ENCODE peak calls at places on chromosome 17, in nine cellular contexts. One of them, this sample, is unnamed.

GRCh38 chr17:29469251-29469650 is 79.1 kb downstream of the TAOK1 start:
- DNase-seq in activated CD4-positive, alpha-beta T cell treated with anti-CD3 and anti-CD28 coated beads, Interleukin-2, amount 50 U/mL, for 1 hour: no peak
- DNase-seq in dermis blood vessel endothelial cell: no peak
- DNase-seq in NCI-H2171 treated with DMSO at 0.1 percent for 48 hours: no peak
- DNase-seq in hypothalamus: no peak
- DNase-seq in thoracic aorta: no peak
- DNase-seq in mesothelial cell of epicardium: no peak
- DNase-seq in HCEC 1CT: no peak
- DNase-seq in GM19239: no peak
- DNase-seq in this sample: no peak

GRCh38 chr17:36641331-36641876 is 40.0 kb downstream of the MRM1 start:
- DNase-seq in dermis blood vessel endothelial cell: no peak
- DNase-seq in GM19239: no peak
- DNase-seq in thoracic aorta: no peak
- DNase-seq in HCEC 1CT: no peak
- DNase-seq in hypothalamus: no peak
- DNase-seq in mesothelial cell of epicardium: no peak
- DNase-seq in NCI-H2171 treated with DMSO at 0.1 percent for 48 hours: no peak
- DNase-seq in activated CD4-positive, alpha-beta T cell treated with anti-CD3 and anti-CD28 coated beads, Interleukin-2, amount 50 U/mL, for 1 hour: no peak
- DNase-seq in this sample: no peak

GRCh38 chr17:8237175-8237574 is 10.7 kb downstream of the CTC1 start:
- DNase-seq in dermis blood vessel endothelial cell: no peak
- DNase-seq in hypothalamus: no peak
- DNase-seq in thoracic aorta: no peak
- DNase-seq in GM19239: no peak
- DNase-seq in NCI-H2171 treated with DMSO at 0.1 percent for 48 hours: peak; percentile 47
- DNase-seq in activated CD4-positive, alpha-beta T cell treated with anti-CD3 and anti-CD28 coated beads, Interleukin-2, amount 50 U/mL, for 1 hour: no peak
- DNase-seq in HCEC 1CT: no peak
- DNase-seq in mesothelial cell of epicardium: no peak
- DNase-seq in this sample: no peak

GRCh38 chr17:40452921-40453378 is 9.7 kb downstream of the IGFBP4 start:
- DNase-seq in NCI-H2171 treated with DMSO at 0.1 percent for 48 hours: no peak
- DNase-seq in dermis blood vessel endothelial cell: no peak
- DNase-seq in mesothelial cell of epicardium: no peak
- DNase-seq in thoracic aorta: no peak
- DNase-seq in HCEC 1CT: peak; percentile 59
- DNase-seq in activated CD4-positive, alpha-beta T cell treated with anti-CD3 and anti-CD28 coated beads, Interleukin-2, amount 50 U/mL, for 1 hour: no peak
- DNase-seq in GM19239: no peak
- DNase-seq in hypothalamus: no peak
- DNase-seq in this sample: no peak

GRCh38 chr17:76569607-76570279 is 15.9 kb downstream of the ST6GALNAC2 start:
- DNase-seq in activated CD4-positive, alpha-beta T cell treated with anti-CD3 and anti-CD28 coated beads, Interleukin-2, amount 50 U/mL, for 1 hour: no peak
- DNase-seq in thoracic aorta: no peak
- DNase-seq in NCI-H2171 treated with DMSO at 0.1 percent for 48 hours: no peak
- DNase-seq in HCEC 1CT: no peak
- DNase-seq in dermis blood vessel endothelial cell: no peak
- DNase-seq in mesothelial cell of epicardium: no peak
- DNase-seq in GM19239: no peak
- DNase-seq in hypothalamus: peak; percentile 57
- DNase-seq in this sample: no peak

GRCh38 chr17:77454560-77455095 is 313.9 kb downstream of the SEC14L1 start:
- DNase-seq in dermis blood vessel endothelial cell: no peak
- DNase-seq in NCI-H2171 treated with DMSO at 0.1 percent for 48 hours: no peak
- DNase-seq in thoracic aorta: no peak
- DNase-seq in GM19239: no peak
- DNase-seq in HCEC 1CT: no peak
- DNase-seq in activated CD4-positive, alpha-beta T cell treated with anti-CD3 and anti-CD28 coated beads, Interleukin-2, amount 50 U/mL, for 1 hour: no peak
- DNase-seq in hypothalamus: no peak
- DNase-seq in mesothelial cell of epicardium: no peak
- DNase-seq in this sample: no peak

GRCh38 chr17:56291226-56291805 is 138.0 kb downstream of the ANKFN1 start:
- DNase-seq in dermis blood vessel endothelial cell: peak; percentile 7
- DNase-seq in thoracic aorta: no peak
- DNase-seq in mesothelial cell of epicardium: no peak
- DNase-seq in hypothalamus: no peak
- DNase-seq in HCEC 1CT: peak; percentile 69
- DNase-seq in activated CD4-positive, alpha-beta T cell treated with anti-CD3 and anti-CD28 coated beads, Interleukin-2, amount 50 U/mL, for 1 hour: no peak
- DNase-seq in GM19239: no peak
- DNase-seq in NCI-H2171 treated with DMSO at 0.1 percent for 48 hours: no peak
- DNase-seq in this sample: no peak

GRCh38 chr17:74433421-74434121 is 1.7 kb downstream of the GPRC5C start:
- DNase-seq in HCEC 1CT: no peak
- DNase-seq in GM19239: no peak
- DNase-seq in mesothelial cell of epicardium: no peak
- DNase-seq in hypothalamus: no peak
- DNase-seq in activated CD4-positive, alpha-beta T cell treated with anti-CD3 and anti-CD28 coated beads, Interleukin-2, amount 50 U/mL, for 1 hour: no peak
- DNase-seq in dermis blood vessel endothelial cell: no peak
- DNase-seq in thoracic aorta: no peak
- DNase-seq in NCI-H2171 treated with DMSO at 0.1 percent for 48 hours: no peak
- DNase-seq in this sample: no peak

GRCh38 chr17:1515640-1516402 is 591 bp downstream of the INPP5K start:
- DNase-seq in dermis blood vessel endothelial cell: peak; percentile 92
- DNase-seq in HCEC 1CT: peak; percentile 85
- DNase-seq in GM19239: peak; percentile 69
- DNase-seq in thoracic aorta: no peak
- DNase-seq in NCI-H2171 treated with DMSO at 0.1 percent for 48 hours: peak; percentile 71
- DNase-seq in activated CD4-positive, alpha-beta T cell treated with anti-CD3 and anti-CD28 coated beads, Interleukin-2, amount 50 U/mL, for 1 hour: peak; percentile 44
- DNase-seq in mesothelial cell of epicardium: no peak
- DNase-seq in hypothalamus: no peak
- DNase-seq in this sample: peak; percentile 83

GRCh38 chr17:37729905-37730304 is 15.0 kb downstream of the HNF1B start:
- DNase-seq in mesothelial cell of epicardium: no peak
- DNase-seq in activated CD4-positive, alpha-beta T cell treated with anti-CD3 and anti-CD28 coated beads, Interleukin-2, amount 50 U/mL, for 1 hour: no peak
- DNase-seq in dermis blood vessel endothelial cell: no peak
- DNase-seq in HCEC 1CT: no peak
- DNase-seq in hypothalamus: no peak
- DNase-seq in thoracic aorta: no peak
- DNase-seq in NCI-H2171 treated with DMSO at 0.1 percent for 48 hours: no peak
- DNase-seq in GM19239: no peak
- DNase-seq in this sample: no peak

GRCh38 chr17:70796757-70797156 is 627.4 kb downstream of the KCNJ2 start:
- DNase-seq in HCEC 1CT: no peak
- DNase-seq in mesothelial cell of epicardium: no peak
- DNase-seq in hypothalamus: no peak
- DNase-seq in dermis blood vessel endothelial cell: no peak
- DNase-seq in NCI-H2171 treated with DMSO at 0.1 percent for 48 hours: no peak
- DNase-seq in activated CD4-positive, alpha-beta T cell treated with anti-CD3 and anti-CD28 coated beads, Interleukin-2, amount 50 U/mL, for 1 hour: no peak
- DNase-seq in GM19239: no peak
- DNase-seq in thoracic aorta: no peak
- DNase-seq in this sample: no peak

GRCh38 chr17:12078791-12079190 is 58.1 kb downstream of the MAP2K4 start:
- DNase-seq in HCEC 1CT: peak; percentile 61
- DNase-seq in hypothalamus: no peak
- DNase-seq in activated CD4-positive, alpha-beta T cell treated with anti-CD3 and anti-CD28 coated beads, Interleukin-2, amount 50 U/mL, for 1 hour: no peak
- DNase-seq in dermis blood vessel endothelial cell: no peak
- DNase-seq in thoracic aorta: no peak
- DNase-seq in NCI-H2171 treated with DMSO at 0.1 percent for 48 hours: no peak
- DNase-seq in mesothelial cell of epicardium: no peak
- DNase-seq in GM19239: no peak
- DNase-seq in this sample: peak; percentile 64

GRCh38 chr17:7707446-7707845 is 2.4 kb downstream of the EFNB3 start:
- DNase-seq in dermis blood vessel endothelial cell: no peak
- DNase-seq in NCI-H2171 treated with DMSO at 0.1 percent for 48 hours: no peak
- DNase-seq in HCEC 1CT: no peak
- DNase-seq in mesothelial cell of epicardium: no peak
- DNase-seq in thoracic aorta: no peak
- DNase-seq in activated CD4-positive, alpha-beta T cell treated with anti-CD3 and anti-CD28 coated beads, Interleukin-2, amount 50 U/mL, for 1 hour: no peak
- DNase-seq in hypothalamus: peak; percentile 10
- DNase-seq in GM19239: no peak
- DNase-seq in this sample: no peak

GRCh38 chr17:63378411-63379076 is 67.6 kb downstream of the CYB561 start:
- DNase-seq in HCEC 1CT: no peak
- DNase-seq in NCI-H2171 treated with DMSO at 0.1 percent for 48 hours: no peak
- DNase-seq in hypothalamus: no peak
- DNase-seq in dermis blood vessel endothelial cell: no peak
- DNase-seq in thoracic aorta: no peak
- DNase-seq in mesothelial cell of epicardium: no peak
- DNase-seq in GM19239: no peak
- DNase-seq in activated CD4-positive, alpha-beta T cell treated with anti-CD3 and anti-CD28 coated beads, Interleukin-2, amount 50 U/mL, for 1 hour: no peak
- DNase-seq in this sample: no peak

GRCh38 chr17:31310260-31310659 is 3.6 kb downstream of the EVI2B start:
- DNase-seq in dermis blood vessel endothelial cell: no peak
- DNase-seq in thoracic aorta: no peak
- DNase-seq in activated CD4-positive, alpha-beta T cell treated with anti-CD3 and anti-CD28 coated beads, Interleukin-2, amount 50 U/mL, for 1 hour: peak; percentile 60
- DNase-seq in hypothalamus: no peak
- DNase-seq in HCEC 1CT: no peak
- DNase-seq in NCI-H2171 treated with DMSO at 0.1 percent for 48 hours: no peak
- DNase-seq in GM19239: no peak
- DNase-seq in mesothelial cell of epicardium: no peak
- DNase-seq in this sample: no peak

GRCh38 chr17:33039874-33040273 is 48.2 kb downstream of the SPACA3 start:
- DNase-seq in GM19239: no peak
- DNase-seq in mesothelial cell of epicardium: no peak
- DNase-seq in NCI-H2171 treated with DMSO at 0.1 percent for 48 hours: no peak
- DNase-seq in thoracic aorta: no peak
- DNase-seq in activated CD4-positive, alpha-beta T cell treated with anti-CD3 and anti-CD28 coated beads, Interleukin-2, amount 50 U/mL, for 1 hour: no peak
- DNase-seq in dermis blood vessel endothelial cell: peak; percentile 22
- DNase-seq in hypothalamus: no peak
- DNase-seq in HCEC 1CT: peak; percentile 47
- DNase-seq in this sample: peak; percentile 66

GRCh38 chr17:34633351-34633750 is 54.0 kb downstream of the TMEM132E start:
- DNase-seq in dermis blood vessel endothelial cell: no peak
- DNase-seq in activated CD4-positive, alpha-beta T cell treated with anti-CD3 and anti-CD28 coated beads, Interleukin-2, amount 50 U/mL, for 1 hour: no peak
- DNase-seq in GM19239: no peak
- DNase-seq in NCI-H2171 treated with DMSO at 0.1 percent for 48 hours: peak; percentile 94
- DNase-seq in mesothelial cell of epicardium: no peak
- DNase-seq in hypothalamus: no peak
- DNase-seq in HCEC 1CT: no peak
- DNase-seq in thoracic aorta: no peak
- DNase-seq in this sample: no peak

GRCh38 chr17:41486809-41487530 is 2.7 kb downstream of the KRT36 start:
- DNase-seq in GM19239: peak; percentile 28
- DNase-seq in activated CD4-positive, alpha-beta T cell treated with anti-CD3 and anti-CD28 coated beads, Interleukin-2, amount 50 U/mL, for 1 hour: peak; percentile 21
- DNase-seq in HCEC 1CT: no peak
- DNase-seq in hypothalamus: no peak
- DNase-seq in mesothelial cell of epicardium: no peak
- DNase-seq in NCI-H2171 treated with DMSO at 0.1 percent for 48 hours: no peak
- DNase-seq in thoracic aorta: no peak
- DNase-seq in dermis blood vessel endothelial cell: peak; percentile 58
- DNase-seq in this sample: no peak

GRCh38 chr17:4488989-4489595 is 9.6 kb upstream of the SPNS2 start:
- DNase-seq in mesothelial cell of epicardium: no peak
- DNase-seq in HCEC 1CT: no peak
- DNase-seq in thoracic aorta: no peak
- DNase-seq in hypothalamus: no peak
- DNase-seq in GM19239: no peak
- DNase-seq in NCI-H2171 treated with DMSO at 0.1 percent for 48 hours: peak; percentile 37
- DNase-seq in activated CD4-positive, alpha-beta T cell treated with anti-CD3 and anti-CD28 coated beads, Interleukin-2, amount 50 U/mL, for 1 hour: no peak
- DNase-seq in dermis blood vessel endothelial cell: no peak
- DNase-seq in this sample: no peak

GRCh38 chr17:55268649-55269480 is 4.1 kb downstream of the HLF start:
- DNase-seq in mesothelial cell of epicardium: no peak
- DNase-seq in activated CD4-positive, alpha-beta T cell treated with anti-CD3 and anti-CD28 coated beads, Interleukin-2, amount 50 U/mL, for 1 hour: no peak
- DNase-seq in GM19239: no peak
- DNase-seq in NCI-H2171 treated with DMSO at 0.1 percent for 48 hours: no peak
- DNase-seq in thoracic aorta: no peak
- DNase-seq in dermis blood vessel endothelial cell: no peak
- DNase-seq in hypothalamus: no peak
- DNase-seq in HCEC 1CT: no peak
- DNase-seq in this sample: no peak

GRCh38 chr17:2347805-2348685 is 10.7 kb downstream of the SGSM2 start:
- DNase-seq in GM19239: no peak
- DNase-seq in HCEC 1CT: peak; percentile 87
- DNase-seq in dermis blood vessel endothelial cell: no peak
- DNase-seq in hypothalamus: no peak
- DNase-seq in mesothelial cell of epicardium: no peak
- DNase-seq in NCI-H2171 treated with DMSO at 0.1 percent for 48 hours: peak; percentile 99
- DNase-seq in thoracic aorta: no peak
- DNase-seq in activated CD4-positive, alpha-beta T cell treated with anti-CD3 and anti-CD28 coated beads, Interleukin-2, amount 50 U/mL, for 1 hour: no peak
- DNase-seq in this sample: peak; percentile 88

GRCh38 chr17:77753691-77754265 is 204.7 kb upstream of the TNRC6C start:
- DNase-seq in thoracic aorta: no peak
- DNase-seq in HCEC 1CT: no peak
- DNase-seq in NCI-H2171 treated with DMSO at 0.1 percent for 48 hours: no peak
- DNase-seq in activated CD4-positive, alpha-beta T cell treated with anti-CD3 and anti-CD28 coated beads, Interleukin-2, amount 50 U/mL, for 1 hour: no peak
- DNase-seq in dermis blood vessel endothelial cell: no peak
- DNase-seq in hypothalamus: no peak
- DNase-seq in GM19239: no peak
- DNase-seq in mesothelial cell of epicardium: no peak
- DNase-seq in this sample: no peak

GRCh38 chr17:10114931-10115535 is 83.4 kb downstream of the GAS7 start:
- DNase-seq in mesothelial cell of epicardium: peak; percentile 60
- DNase-seq in activated CD4-positive, alpha-beta T cell treated with anti-CD3 and anti-CD28 coated beads, Interleukin-2, amount 50 U/mL, for 1 hour: peak; percentile 41
- DNase-seq in dermis blood vessel endothelial cell: no peak
- DNase-seq in HCEC 1CT: no peak
- DNase-seq in NCI-H2171 treated with DMSO at 0.1 percent for 48 hours: no peak
- DNase-seq in thoracic aorta: peak; percentile 81
- DNase-seq in hypothalamus: peak; percentile 67
- DNase-seq in GM19239: no peak
- DNase-seq in this sample: peak; percentile 94

GRCh38 chr17:58487589-58488427 is at the start of gene HSF5:
- DNase-seq in NCI-H2171 treated with DMSO at 0.1 percent for 48 hours: no peak
- DNase-seq in GM19239: peak; percentile 49
- DNase-seq in thoracic aorta: no peak
- DNase-seq in mesothelial cell of epicardium: no peak
- DNase-seq in HCEC 1CT: no peak
- DNase-seq in activated CD4-positive, alpha-beta T cell treated with anti-CD3 and anti-CD28 coated beads, Interleukin-2, amount 50 U/mL, for 1 hour: peak; percentile 68
- DNase-seq in hypothalamus: no peak
- DNase-seq in dermis blood vessel endothelial cell: peak; percentile 34
- DNase-seq in this sample: no peak

GRCh38 chr17:71791311-71791710 is 329.5 kb upstream of the SOX9 start:
- DNase-seq in HCEC 1CT: no peak
- DNase-seq in hypothalamus: no peak
- DNase-seq in NCI-H2171 treated with DMSO at 0.1 percent for 48 hours: no peak
- DNase-seq in thoracic aorta: no peak
- DNase-seq in activated CD4-positive, alpha-beta T cell treated with anti-CD3 and anti-CD28 coated beads, Interleukin-2, amount 50 U/mL, for 1 hour: no peak
- DNase-seq in mesothelial cell of epicardium: no peak
- DNase-seq in dermis blood vessel endothelial cell: no peak
- DNase-seq in GM19239: no peak
- DNase-seq in this sample: no peak

GRCh38 chr17:51014129-51014528 is 106.5 kb downstream of the SPAG9 start:
- DNase-seq in NCI-H2171 treated with DMSO at 0.1 percent for 48 hours: no peak
- DNase-seq in hypothalamus: no peak
- DNase-seq in dermis blood vessel endothelial cell: no peak
- DNase-seq in mesothelial cell of epicardium: no peak
- DNase-seq in thoracic aorta: no peak
- DNase-seq in GM19239: no peak
- DNase-seq in HCEC 1CT: no peak
- DNase-seq in activated CD4-positive, alpha-beta T cell treated with anti-CD3 and anti-CD28 coated beads, Interleukin-2, amount 50 U/mL, for 1 hour: no peak
- DNase-seq in this sample: no peak

GRCh38 chr17:62800580-62800979 is 7.5 kb downstream of the MARCHF10 start:
- DNase-seq in hypothalamus: no peak
- DNase-seq in activated CD4-positive, alpha-beta T cell treated with anti-CD3 and anti-CD28 coated beads, Interleukin-2, amount 50 U/mL, for 1 hour: no peak
- DNase-seq in HCEC 1CT: no peak
- DNase-seq in dermis blood vessel endothelial cell: no peak
- DNase-seq in thoracic aorta: no peak
- DNase-seq in mesothelial cell of epicardium: no peak
- DNase-seq in NCI-H2171 treated with DMSO at 0.1 percent for 48 hours: peak; percentile 18
- DNase-seq in GM19239: no peak
- DNase-seq in this sample: peak; percentile 28